ENCODE peak calls at places on chromosome 17, in four cellular contexts. W is HFFc6, J is activated B cell treated with CpG ODN at 0.5 μM for 24 hours, P is endothelial cell. G is an unnamed sample.

GRCh38 chr17:79923974-79924638 is 84.9 kb upstream of the CBX4 start:
- DNase-seq in J (no peak), W (no peak), P (peak), G (no peak)

GRCh38 chr17:72192409-72193192 is 71.8 kb downstream of the SOX9 start:
- DNase-seq in W (peak), J (no peak), P (no peak), G (no peak)

GRCh38 chr17:82299452-82299851 is 18.0 kb downstream of the CD7 start:
- DNase-seq in J (no peak), W (no peak), P (no peak), G (no peak)

GRCh38 chr17:57243171-57243622 is 13.1 kb upstream of the MSI2 start:
- DNase-seq in J (peak), P (peak), W (peak), G (peak)

GRCh38 chr17:9658593-9659211 is 13.4 kb downstream of the USP43 start:
- DNase-seq in W (peak), J (no peak), P (no peak), G (no peak)

GRCh38 chr17:19308398-19308797 is 54.1 kb downstream of the B9D1 start:
- DNase-seq in P (no peak), J (no peak), W (no peak), G (no peak)

GRCh38 chr17:37064166-37064565 is 115.4 kb downstream of the AATF start:
- DNase-seq in W (no peak), P (no peak), J (no peak), G (no peak)

GRCh38 chr17:8803531-8804416 is 4.6 kb upstream of the MFSD6L start:
- DNase-seq in P (no peak), J (no peak), W (no peak), G (no peak)

GRCh38 chr17:40443988-40444899 is 994 bp downstream of the IGFBP4 start:
- DNase-seq in P (no peak), J (no peak), W (no peak), G (no peak)

GRCh38 chr17:65542595-65542994 is 18.9 kb downstream of the AXIN2 start:
- DNase-seq in J (no peak), W (no peak), P (no peak), G (no peak)

GRCh38 chr17:60356947-60357346 is 35.0 kb downstream of the USP32 start:
- DNase-seq in W (no peak), J (no peak), P (no peak), G (no peak)

DNA sequence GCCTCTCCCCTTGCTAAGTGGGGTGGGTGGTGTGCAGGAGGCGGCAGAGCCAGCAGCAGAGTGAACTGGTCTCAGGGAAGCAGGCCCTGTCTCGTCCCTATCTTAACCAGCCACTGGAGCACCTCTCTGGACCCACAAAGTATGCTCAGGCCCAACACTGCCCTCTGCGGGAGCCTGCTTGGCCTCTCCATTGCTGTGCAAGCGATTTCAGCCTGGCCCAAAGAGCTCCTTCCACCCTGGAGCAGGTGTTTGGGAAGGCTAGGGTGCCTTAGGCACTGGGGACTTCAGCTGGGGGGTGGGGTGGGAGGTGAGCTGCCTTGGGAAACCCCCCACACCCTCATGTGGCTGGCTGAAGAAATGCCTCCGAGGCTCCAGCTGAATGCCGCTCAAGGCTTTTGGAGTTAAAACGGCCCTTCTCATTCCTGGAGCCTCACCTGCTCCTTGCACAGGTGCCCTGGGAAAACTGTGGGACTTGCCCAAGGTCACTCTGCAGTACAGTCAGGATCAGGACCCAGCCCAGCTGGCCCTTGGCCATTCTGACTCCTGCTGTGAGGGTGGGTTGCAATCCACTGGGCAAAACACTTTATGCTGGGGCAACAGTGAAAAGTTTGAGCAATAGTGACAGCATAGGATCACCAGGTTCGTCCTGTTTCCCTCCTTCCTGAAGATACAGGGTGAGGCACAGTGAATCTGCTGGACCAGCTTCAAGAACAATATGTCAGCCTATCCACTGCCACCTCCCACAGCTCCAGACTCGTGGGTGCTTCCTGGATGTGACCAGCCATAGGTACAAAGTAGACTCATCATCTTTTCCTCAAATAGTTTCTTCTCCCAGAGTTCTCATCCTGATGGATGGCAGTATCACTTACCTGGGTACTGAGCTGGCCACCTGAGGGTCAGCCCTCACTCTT is 5.9 kb upstream of the UBE2O start:
- DNase-seq in W (peak), J (no peak), P (peak), G (no peak)
- TF ChIP-seq CTCF in W (peak), J (no peak), P (no peak), G (peak)

GRCh38 chr17:44222112-44222869 is 2.8 kb upstream of the UBTF start:
- DNase-seq in P (peak), J (peak), W (peak), G (no peak)
- TF ChIP-seq CTCF in P (no peak), J (no peak), W (peak), G (no peak)

GRCh38 chr17:15083225-15083624 is 181.9 kb downstream of the PMP22 start:
- DNase-seq in W (no peak), J (no peak), P (no peak), G (no peak)

GRCh38 chr17:15086776-15087175 is 178.3 kb downstream of the PMP22 start:
- DNase-seq in P (no peak), J (no peak), W (no peak), G (no peak)

GRCh38 chr17:15076991-15077663 is 188.0 kb downstream of the PMP22 start:
- DNase-seq in P (no peak), W (no peak), J (no peak), G (no peak)

DNA sequence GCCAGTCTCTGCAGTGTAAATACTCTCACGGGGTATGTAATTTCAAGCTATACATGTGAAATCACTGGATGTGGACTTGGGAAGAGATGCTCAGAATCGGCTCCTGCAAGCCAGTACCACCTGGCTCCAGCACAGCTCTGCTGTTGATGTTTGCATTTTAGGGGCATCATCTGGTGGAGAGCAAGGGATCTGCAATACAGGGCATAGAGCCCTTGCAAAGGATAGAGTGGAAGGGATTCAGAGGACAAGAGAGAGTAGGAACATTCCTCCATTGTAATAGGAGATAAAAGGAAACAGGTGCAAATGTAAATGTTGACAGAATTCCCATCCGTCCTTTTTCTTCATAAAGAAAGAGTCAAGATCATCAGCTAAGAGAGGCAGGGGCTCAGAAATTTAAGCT is 184.1 kb downstream of the PMP22 start:
- DNase-seq in J (no peak), P (no peak), W (no peak), G (no peak)
- TF ChIP-seq CTCF in J (no peak), P (no peak), W (no peak), G (no peak)

GRCh38 chr17:30805944-30806456 is 18.5 kb downstream of the CRLF3 start:
- DNase-seq in W (no peak), J (no peak), P (no peak), G (no peak)
- TF ChIP-seq CTCF in W (peak), J (no peak), P (no peak), G (peak)

GRCh38 chr17:3046753-3047152 is 16.7 kb downstream of the OR1D5 start:
- DNase-seq in J (no peak), W (no peak), P (no peak), G (no peak)

GRCh38 chr17:3039748-3040147 is 23.7 kb downstream of the OR1D5 start:
- DNase-seq in P (no peak), J (no peak), W (no peak), G (no peak)

GRCh38 chr17:3038941-3039340 is 24.5 kb downstream of the OR1D5 start:
- DNase-seq in P (no peak), J (no peak), W (no peak), G (no peak)

GRCh38 chr17:3040882-3041281 is 22.5 kb downstream of the OR1D5 start:
- DNase-seq in J (no peak), W (no peak), P (no peak), G (no peak)

DNA sequence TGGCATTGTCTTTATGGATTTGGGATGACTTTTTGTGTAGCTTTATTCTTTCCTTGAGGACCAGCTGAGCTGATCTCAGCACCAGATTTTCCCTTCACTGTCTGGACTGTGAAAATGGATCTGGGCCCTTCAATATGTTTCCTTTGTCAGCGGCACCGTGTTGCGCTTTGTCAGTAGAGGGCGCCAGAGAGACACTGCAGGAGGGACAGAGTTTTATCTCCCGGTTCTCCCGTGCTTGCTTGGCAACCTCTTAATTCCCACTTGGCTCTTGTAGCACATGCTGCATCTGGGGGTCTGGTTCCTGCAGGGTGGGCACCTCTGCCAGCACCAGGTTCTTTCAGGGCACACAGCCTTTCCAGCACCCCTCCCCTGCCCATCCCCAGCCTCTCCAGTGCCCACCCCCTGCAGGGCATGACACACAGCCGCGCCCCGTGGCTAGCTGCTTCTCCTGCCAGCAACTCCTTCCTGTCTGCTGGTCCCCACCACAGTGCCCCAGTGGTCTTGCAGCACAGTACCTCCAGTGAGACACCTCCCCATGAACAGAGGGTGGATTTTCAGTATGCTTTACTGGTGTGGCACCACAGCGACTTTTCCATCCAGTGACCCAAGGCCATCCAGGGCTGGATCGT is 19.6 kb downstream of the OR1D5 start:
- DNase-seq in J (no peak), P (peak), W (no peak), G (no peak)
- TF ChIP-seq CTCF in J (no peak), P (peak), W (peak), G (peak)

DNA sequence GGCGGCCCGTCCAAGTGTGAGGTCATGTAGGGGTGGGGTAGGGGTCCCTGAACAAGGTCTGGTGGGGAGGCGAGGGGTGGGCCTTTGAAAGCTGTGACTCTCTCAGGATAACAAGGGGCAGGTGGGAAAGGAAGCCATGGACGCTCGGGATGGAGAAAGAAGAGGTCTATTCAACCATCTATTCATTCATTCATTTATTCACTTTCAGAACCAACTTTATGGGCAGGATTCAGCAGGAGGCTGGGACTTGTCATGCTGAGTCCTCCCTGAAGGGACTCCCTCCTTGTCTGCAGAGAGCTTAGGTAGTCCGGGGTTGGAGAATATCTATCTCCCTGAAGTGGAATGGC is 8.6 kb upstream of the CD300A start:
- DNase-seq in P (no peak), J (no peak), W (no peak), G (no peak)
- TF ChIP-seq CTCF in P (no peak), J (no peak), W (peak), G (no peak)

DNA sequence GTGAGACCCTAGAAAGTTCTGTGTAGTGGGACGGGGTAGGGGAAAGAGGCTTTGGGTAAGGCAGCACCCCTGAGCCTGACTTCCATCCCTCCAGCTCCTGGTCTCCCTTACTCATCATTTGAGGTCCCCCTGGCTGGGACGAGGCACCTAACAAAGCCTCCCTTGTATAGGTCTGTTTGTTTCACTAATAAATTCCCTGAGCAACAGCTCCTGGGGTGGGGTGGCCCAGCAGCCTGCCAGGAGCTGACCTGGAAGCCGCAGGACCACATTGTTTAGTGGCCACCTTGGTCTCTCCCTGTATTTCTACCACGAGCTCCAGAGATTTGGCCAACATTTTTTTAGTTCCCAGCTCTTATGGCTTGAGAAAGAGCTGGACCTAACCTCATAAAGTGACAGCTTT is 7.2 kb downstream of the PRR15L start:
- DNase-seq in P (no peak), J (no peak), W (no peak), G (no peak)
- TF ChIP-seq CTCF in P (no peak), J (no peak), W (no peak), G (no peak)

GRCh38 chr17:28714281-28714680 is 2.6 kb upstream of the PROCA1 start:
- DNase-seq in P (no peak), J (no peak), W (no peak), G (no peak)
- TF ChIP-seq CTCF in P (no peak), J (no peak), W (peak), G (no peak)

DNA sequence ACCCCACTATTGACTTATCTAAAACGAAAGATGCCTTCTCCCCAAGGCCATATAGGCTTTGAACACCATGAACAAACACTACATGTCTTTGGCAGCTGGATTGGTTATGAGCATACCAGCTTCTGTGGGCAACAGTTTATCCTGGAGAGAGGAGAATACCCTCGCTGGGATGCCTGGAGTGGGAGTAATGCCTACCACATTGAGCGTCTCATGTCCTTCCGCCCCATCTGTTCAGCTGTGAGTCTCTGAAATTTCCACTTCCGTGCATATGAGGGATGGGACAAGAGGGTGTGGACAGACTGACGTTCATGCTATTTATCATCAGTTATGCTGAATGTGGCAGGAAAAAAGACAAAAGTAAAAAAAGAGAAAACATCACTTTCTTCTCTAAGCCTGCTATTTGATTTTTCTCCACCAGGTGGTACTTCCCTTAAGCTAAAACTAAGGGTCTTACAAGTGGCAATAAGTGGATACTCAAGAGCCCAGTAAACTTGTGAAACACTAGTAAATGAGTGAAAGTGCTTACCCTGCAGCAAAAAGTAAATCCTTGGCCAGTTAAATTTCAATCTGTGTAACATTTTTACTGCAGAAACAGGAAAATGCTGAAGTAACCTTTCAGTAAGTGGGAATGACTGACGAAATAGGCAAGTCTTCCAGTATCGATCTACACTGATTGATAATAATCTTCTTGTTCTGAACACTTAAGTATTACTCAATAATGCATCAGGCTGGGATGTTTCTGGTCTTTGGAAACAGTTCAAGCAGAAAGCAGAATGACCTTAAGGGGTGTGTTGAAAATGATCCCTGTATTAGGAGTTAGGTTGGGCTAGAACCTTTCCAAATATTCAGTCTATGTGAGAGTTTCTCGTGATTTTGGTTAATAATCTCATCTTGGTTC is 5.6 kb downstream of the CRYBA1 start:
- DNase-seq in J (no peak), W (peak), P (no peak), G (no peak)
- TF ChIP-seq CTCF in J (no peak), W (peak), P (peak), G (peak)

GRCh38 chr17:7633093-7633492 is 3.2 kb downstream of the SHBG start:
- DNase-seq in J (no peak), W (no peak), P (no peak), G (no peak)

GRCh38 chr17:7632492-7632894 is 2.6 kb downstream of the SHBG start:
- DNase-seq in P (peak), W (peak), J (no peak), G (no peak)

GRCh38 chr17:7631398-7632380 is 1.8 kb downstream of the SHBG start:
- DNase-seq in W (no peak), J (no peak), P (no peak), G (peak)

GRCh38 chr17:7627250-7628121 is at the start of gene SAT2:
- DNase-seq in J (peak), W (peak), P (peak), G (peak)

GRCh38 chr17:7629939-7630571 is at the start of gene SHBG:
- DNase-seq in P (no peak), W (no peak), J (no peak), G (no peak)
- TF ChIP-seq CTCF in P (no peak), W (no peak), J (no peak), G (no peak)